ENCODE peak calls at places on chromosome 9, in eight cellular contexts. One of them, this sample, is unnamed.

GRCh38 chr9:87080512-87081225 is 133.4 kb upstream of the GAS1 start:
- DNase-seq in A549: peak; percentile 17
- DNase-seq in H54: no peak
- DNase-seq in HCT116: no peak
- DNase-seq in ovary: no peak
- DNase-seq in breast epithelium: no peak
- DNase-seq in lower leg skin: no peak
- DNase-seq in upper lobe of left lung: no peak
- DNase-seq in this sample: no peak

GRCh38 chr9:87648606-87649005 is 77.3 kb upstream of the CTSL start:
- DNase-seq in ovary: no peak
- DNase-seq in upper lobe of left lung: no peak
- DNase-seq in H54: no peak
- DNase-seq in HCT116: no peak
- DNase-seq in lower leg skin: no peak
- DNase-seq in breast epithelium: no peak
- DNase-seq in A549: no peak
- DNase-seq in this sample: no peak

GRCh38 chr9:91341749-91342148 is 20.0 kb downstream of the AUH start:
- DNase-seq in A549: no peak
- DNase-seq in ovary: no peak
- DNase-seq in upper lobe of left lung: no peak
- DNase-seq in breast epithelium: no peak
- DNase-seq in lower leg skin: no peak
- DNase-seq in H54: no peak
- DNase-seq in HCT116: no peak
- DNase-seq in this sample: no peak

GRCh38 chr9:93677061-93677571 is 100.7 kb downstream of the PHF2 start:
- DNase-seq in upper lobe of left lung: peak; percentile 73
- DNase-seq in breast epithelium: peak; percentile 48
- DNase-seq in lower leg skin: no peak
- DNase-seq in A549: no peak
- DNase-seq in ovary: no peak
- DNase-seq in HCT116: no peak
- DNase-seq in H54: no peak
- DNase-seq in this sample: no peak

GRCh38 chr9:35771524-35771923 is 17.4 kb upstream of the MSMP start:
- DNase-seq in A549: peak; percentile 14
- DNase-seq in upper lobe of left lung: no peak
- DNase-seq in ovary: no peak
- DNase-seq in lower leg skin: no peak
- DNase-seq in H54: no peak
- DNase-seq in breast epithelium: no peak
- DNase-seq in HCT116: no peak
- DNase-seq in this sample: peak; percentile 27

GRCh38 chr9:101465330-101465915 is 29.8 kb upstream of the ALDOB start:
- DNase-seq in ovary: no peak
- DNase-seq in upper lobe of left lung: no peak
- DNase-seq in A549: peak; percentile 77
- DNase-seq in breast epithelium: no peak
- DNase-seq in H54: no peak
- DNase-seq in lower leg skin: peak; percentile 79
- DNase-seq in HCT116: peak; percentile 83
- DNase-seq in this sample: peak; percentile 66

GRCh38 chr9:136283291-136284235 is 20.3 kb downstream of the CCDC187 start:
- DNase-seq in breast epithelium: peak; percentile 79
- DNase-seq in HCT116: peak; percentile 54
- DNase-seq in upper lobe of left lung: peak; percentile 80
- DNase-seq in A549: peak; percentile 78
- DNase-seq in H54: peak; percentile 99
- DNase-seq in lower leg skin: peak; percentile 68
- DNase-seq in ovary: peak; percentile 76
- DNase-seq in this sample: peak; percentile 69

GRCh38 chr9:101460965-101461364 is 25.4 kb upstream of the ALDOB start:
- DNase-seq in breast epithelium: no peak
- DNase-seq in HCT116: no peak
- DNase-seq in upper lobe of left lung: no peak
- DNase-seq in H54: no peak
- DNase-seq in A549: no peak
- DNase-seq in ovary: no peak
- DNase-seq in lower leg skin: no peak
- DNase-seq in this sample: no peak

GRCh38 chr9:37942616-37943328 is 38.8 kb upstream of the SLC25A51 start:
- DNase-seq in upper lobe of left lung: no peak
- DNase-seq in HCT116: no peak
- DNase-seq in A549: no peak
- DNase-seq in lower leg skin: no peak
- DNase-seq in breast epithelium: no peak
- DNase-seq in H54: no peak
- DNase-seq in ovary: no peak
- DNase-seq in this sample: no peak

GRCh38 chr9:134418986-134419683 is 92.9 kb downstream of the RXRA start:
- DNase-seq in HCT116: no peak
- DNase-seq in breast epithelium: no peak
- DNase-seq in A549: no peak
- DNase-seq in lower leg skin: no peak
- DNase-seq in H54: no peak
- DNase-seq in ovary: peak; percentile 67
- DNase-seq in upper lobe of left lung: no peak
- DNase-seq in this sample: no peak

GRCh38 chr9:133658442-133659431 is 22.6 kb downstream of the DBH start:
- DNase-seq in ovary: no peak
- DNase-seq in breast epithelium: no peak
- DNase-seq in H54: peak; percentile 96
- DNase-seq in HCT116: peak; percentile 15
- DNase-seq in lower leg skin: no peak
- DNase-seq in A549: peak; percentile 18
- DNase-seq in upper lobe of left lung: peak; percentile 86
- DNase-seq in this sample: no peak

GRCh38 chr9:38026840-38027527 is 42.0 kb downstream of the SHB start:
- DNase-seq in H54: no peak
- DNase-seq in A549: no peak
- DNase-seq in HCT116: no peak
- DNase-seq in lower leg skin: no peak
- DNase-seq in ovary: no peak
- DNase-seq in breast epithelium: no peak
- DNase-seq in upper lobe of left lung: no peak
- DNase-seq in this sample: no peak

GRCh38 chr9:93224591-93224990 is 40.7 kb downstream of the WNK2 start:
- DNase-seq in breast epithelium: no peak
- DNase-seq in A549: no peak
- DNase-seq in lower leg skin: peak; percentile 39
- DNase-seq in upper lobe of left lung: no peak
- DNase-seq in HCT116: peak; percentile 7
- DNase-seq in ovary: no peak
- DNase-seq in H54: no peak
- DNase-seq in this sample: no peak

GRCh38 chr9:33264473-33265177 is at the start of the genes BAG1 and CHMP5:
- DNase-seq in lower leg skin: peak; percentile 100
- DNase-seq in upper lobe of left lung: peak; percentile 100
- DNase-seq in HCT116: peak; percentile 98
- DNase-seq in A549: peak; percentile 99
- DNase-seq in ovary: peak; percentile 100
- DNase-seq in H54: peak; percentile 86
- DNase-seq in breast epithelium: peak; percentile 100
- DNase-seq in this sample: peak; percentile 99
- TF ChIP-seq POLR2A in lower leg skin: no peak
- TF ChIP-seq POLR2A in upper lobe of left lung: peak; percentile 82
- TF ChIP-seq POLR2A in HCT116: peak; percentile 31
- TF ChIP-seq POLR2A in A549: peak; percentile 77
- TF ChIP-seq POLR2A in ovary: peak; percentile 69
- TF ChIP-seq POLR2A in H54: peak; percentile 72
- TF ChIP-seq POLR2A in breast epithelium: peak; percentile 8
- TF ChIP-seq POLR2A in this sample: peak; percentile 75

GRCh38 chr9:104968025-104968982 is 40.3 kb upstream of the ABCA1 start:
- DNase-seq in A549: peak; percentile 86
- DNase-seq in breast epithelium: peak; percentile 83
- DNase-seq in H54: peak; percentile 92
- DNase-seq in ovary: peak; percentile 88
- DNase-seq in lower leg skin: peak; percentile 85
- DNase-seq in upper lobe of left lung: peak; percentile 98
- DNase-seq in HCT116: peak; percentile 54
- DNase-seq in this sample: peak; percentile 94
- TF ChIP-seq POLR2A in A549: peak; percentile 89
- TF ChIP-seq POLR2A in breast epithelium: no peak
- TF ChIP-seq POLR2A in H54: peak; percentile 73
- TF ChIP-seq POLR2A in ovary: peak; percentile 16
- TF ChIP-seq POLR2A in lower leg skin: no peak
- TF ChIP-seq POLR2A in upper lobe of left lung: no peak
- TF ChIP-seq POLR2A in HCT116: peak; percentile 81
- TF ChIP-seq POLR2A in this sample: no peak

DNA sequence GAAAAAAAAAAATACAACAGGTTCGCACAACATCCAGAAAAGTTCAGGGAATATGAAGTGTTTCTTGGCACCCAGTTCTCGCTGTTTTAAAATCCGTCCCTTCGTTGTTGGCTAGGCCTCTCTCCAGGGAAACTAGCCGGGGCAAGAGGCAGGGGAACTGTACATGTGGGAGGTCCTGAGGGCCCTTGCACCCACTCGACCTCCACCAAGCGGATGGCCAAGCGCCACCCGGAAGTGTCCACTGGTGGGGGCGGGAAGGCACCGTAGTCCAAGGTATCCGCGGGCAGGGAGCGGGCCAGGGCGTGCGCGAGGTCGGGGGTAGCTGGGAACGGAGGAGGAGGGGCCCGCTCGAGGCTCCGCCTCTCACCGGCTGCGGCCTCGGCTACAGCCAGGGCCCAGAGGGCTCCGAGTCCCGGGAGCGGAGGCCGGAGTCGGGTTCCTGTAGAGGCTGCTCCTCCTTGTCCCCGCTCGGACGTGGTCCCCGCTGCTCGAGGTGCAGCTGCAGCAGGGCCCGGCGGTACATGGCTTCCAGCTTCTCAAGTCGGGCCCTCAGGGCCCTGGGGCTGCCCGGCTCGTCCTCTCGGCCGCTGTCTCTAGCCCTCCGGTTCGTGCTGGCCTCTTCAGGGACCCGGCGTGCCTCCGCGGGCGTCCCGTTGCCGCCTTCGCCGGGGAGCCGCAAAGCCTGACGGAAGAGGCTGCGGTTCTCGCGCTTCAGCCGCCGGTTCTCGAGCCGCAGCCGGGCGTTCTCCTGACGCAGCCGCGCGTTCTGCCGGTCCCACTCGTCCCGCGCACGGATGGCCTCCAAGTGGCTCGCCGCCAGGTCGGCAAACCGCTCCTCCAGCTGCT is 720 bp downstream of the TUSC1 start:
- DNase-seq in breast epithelium: peak; percentile 88
- DNase-seq in A549: peak; percentile 81
- DNase-seq in H54: peak; percentile 79
- DNase-seq in ovary: peak; percentile 92
- DNase-seq in lower leg skin: peak; percentile 58
- DNase-seq in upper lobe of left lung: peak; percentile 96
- DNase-seq in HCT116: no peak
- DNase-seq in this sample: peak; percentile 74
- TF ChIP-seq POLR2A in breast epithelium: peak; percentile 65
- TF ChIP-seq POLR2A in A549: peak; percentile 81
- TF ChIP-seq POLR2A in H54: peak; percentile 76
- TF ChIP-seq POLR2A in ovary: peak; percentile 72
- TF ChIP-seq POLR2A in lower leg skin: no peak
- TF ChIP-seq POLR2A in upper lobe of left lung: no peak
- TF ChIP-seq POLR2A in HCT116: no peak
- TF ChIP-seq POLR2A in this sample: peak; percentile 59

GRCh38 chr9:128188209-128188608 is 3.2 kb downstream of the CIZ1 start:
- DNase-seq in upper lobe of left lung: no peak
- DNase-seq in A549: no peak
- DNase-seq in breast epithelium: no peak
- DNase-seq in HCT116: no peak
- DNase-seq in lower leg skin: no peak
- DNase-seq in H54: no peak
- DNase-seq in ovary: no peak
- DNase-seq in this sample: no peak

GRCh38 chr9:128192601-128193371 is 1.4 kb upstream of the CIZ1 start:
- DNase-seq in ovary: peak; percentile 86
- DNase-seq in A549: peak; percentile 97
- DNase-seq in breast epithelium: peak; percentile 87
- DNase-seq in HCT116: peak; percentile 95
- DNase-seq in lower leg skin: peak; percentile 88
- DNase-seq in upper lobe of left lung: peak; percentile 91
- DNase-seq in H54: no peak
- DNase-seq in this sample: peak; percentile 33

GRCh38 chr9:128191406-128192046 is at the start of gene CIZ1:
- DNase-seq in upper lobe of left lung: peak; percentile 97
- DNase-seq in ovary: peak; percentile 81
- DNase-seq in lower leg skin: no peak
- DNase-seq in HCT116: peak; percentile 49
- DNase-seq in breast epithelium: peak; percentile 81
- DNase-seq in H54: peak; percentile 99
- DNase-seq in A549: peak; percentile 85
- DNase-seq in this sample: peak; percentile 88

GRCh38 chr9:128190013-128190412 is 1.4 kb downstream of the CIZ1 start:
- DNase-seq in ovary: no peak
- DNase-seq in upper lobe of left lung: no peak
- DNase-seq in breast epithelium: no peak
- DNase-seq in H54: no peak
- DNase-seq in HCT116: no peak
- DNase-seq in A549: no peak
- DNase-seq in lower leg skin: no peak
- DNase-seq in this sample: peak; percentile 15

GRCh38 chr9:128190516-128191405 is 611 bp downstream of the CIZ1 start:
- DNase-seq in breast epithelium: no peak
- DNase-seq in HCT116: no peak
- DNase-seq in lower leg skin: no peak
- DNase-seq in upper lobe of left lung: no peak
- DNase-seq in H54: no peak
- DNase-seq in A549: no peak
- DNase-seq in ovary: peak; percentile 66
- DNase-seq in this sample: peak; percentile 43
- TF ChIP-seq POLR2A in breast epithelium: no peak
- TF ChIP-seq POLR2A in HCT116: no peak
- TF ChIP-seq POLR2A in lower leg skin: no peak
- TF ChIP-seq POLR2A in upper lobe of left lung: no peak
- TF ChIP-seq POLR2A in H54: no peak
- TF ChIP-seq POLR2A in A549: no peak
- TF ChIP-seq POLR2A in ovary: no peak
- TF ChIP-seq POLR2A in this sample: no peak